ENCODE peak calls at places on chromosome 12, in five cellular contexts. X is lower lobe of right lung, D is HepG2, P is bronchial epithelial cell, L is neural progenitor cell. V is an unnamed sample.

GRCh38 chr12:753401-754237 is 1.2 kb downstream of the WNK1 start:
- DNase-seq in P (no peak), L (peak; percentile 57), D (no peak), X (peak; percentile 78), V (peak; percentile 49)

GRCh38 chr12:82954572-82954971 is 267.9 kb downstream of the TMTC2 start:
- DNase-seq in D (no peak), L (no peak), P (peak; percentile 7), X (no peak), V (no peak)

GRCh38 chr12:79438480-79439178 is 252.1 kb downstream of the PAWR start:
- DNase-seq in L (no peak), P (peak; percentile 37), D (no peak), X (no peak), V (no peak)

GRCh38 chr12:127509066-127509778 is 757.7 kb upstream of the TMEM132C start:
- DNase-seq in D (no peak), P (no peak), X (no peak), L (no peak), V (no peak)

GRCh38 chr12:120879711-120880300 is 24.4 kb downstream of the SPPL3 start:
- DNase-seq in D (no peak), L (no peak), X (no peak), P (peak; percentile 3), V (no peak)

GRCh38 chr12:30753761-30754382 is 879 bp downstream of the CAPRIN2 start:
- DNase-seq in L (peak; percentile 2), X (no peak), P (peak; percentile 13), D (no peak), V (no peak)

GRCh38 chr12:109710747-109711595 is 2.7 kb upstream of the FAM222A start:
- DNase-seq in D (peak; percentile 87), P (peak; percentile 66), X (no peak), L (no peak), V (peak; percentile 63)

GRCh38 chr12:5546616-5547015 is 114.7 kb downstream of the NTF3 start:
- DNase-seq in L (no peak), X (no peak), D (no peak), P (no peak), V (peak; percentile 52)

GRCh38 chr12:24069532-24070395 is 120.3 kb upstream of the SOX5 start:
- DNase-seq in X (no peak), L (peak; percentile 80), D (peak; percentile 98), P (peak; percentile 31), V (no peak)

GRCh38 chr12:74365178-74365964 is 172.3 kb upstream of the ATXN7L3B start:
- DNase-seq in P (peak; percentile 37), D (peak; percentile 21), X (peak; percentile 23), L (peak; percentile 27), V (peak; percentile 43)

GRCh38 chr12:26106347-26106746 is 18.5 kb downstream of the BHLHE41 start:
- DNase-seq in P (no peak), L (no peak), D (no peak), X (no peak), V (no peak)

GRCh38 chr12:125218952-125219351 is 153.7 kb downstream of the AACS start:
- DNase-seq in X (no peak), L (no peak), D (no peak), P (peak; percentile 9), V (no peak)

GRCh38 chr12:75933136-75933535 is 98.4 kb downstream of the PHLDA1 start:
- DNase-seq in D (no peak), X (no peak), L (no peak), P (peak; percentile 95), V (peak; percentile 5)

GRCh38 chr12:124096869-124097434 is 123.9 kb downstream of the ZNF664 start:
- DNase-seq in D (no peak), X (no peak), L (no peak), P (no peak), V (no peak)

GRCh38 chr12:50597200-50598195 is 92.7 kb downstream of the DIP2B start:
- DNase-seq in D (no peak), L (no peak), X (no peak), P (peak; percentile 93), V (peak; percentile 49)

GRCh38 chr12:95487024-95487423 is 13.1 kb downstream of the METAP2 start:
- DNase-seq in P (no peak), D (no peak), X (no peak), L (no peak), V (no peak)

GRCh38 chr12:49868952-49869815 is 26.3 kb upstream of the BCDIN3D start:
- DNase-seq in L (no peak), P (no peak), D (peak; percentile 35), X (peak; percentile 73), V (peak; percentile 47)

GRCh38 chr12:89469361-89469760 is 55.2 kb downstream of the GALNT4 start:
- DNase-seq in P (peak; percentile 70), L (no peak), X (no peak), D (no peak), V (no peak)

GRCh38 chr12:114011711-114012110 is 45.6 kb upstream of the RBM19 start:
- DNase-seq in P (no peak), D (no peak), L (no peak), X (no peak), V (peak; percentile 61)

GRCh38 chr12:64098709-64099354 is 123.3 kb downstream of the KICS2 start:
- DNase-seq in L (no peak), X (no peak), D (no peak), P (no peak), V (peak; percentile 76)

GRCh38 chr12:19945559-19946485 is 422.5 kb upstream of the PDE3A start:
- DNase-seq in D (no peak), P (peak; percentile 1), X (no peak), L (no peak), V (peak; percentile 23)

GRCh38 chr12:96578526-96579125 is 89.2 kb downstream of the CFAP54 start:
- DNase-seq in P (peak; percentile 60), X (no peak), D (peak; percentile 48), L (peak; percentile 77), V (no peak)

GRCh38 chr12:113057565-113058485 is 1.3 kb downstream of the DTX1 start:
- DNase-seq in L (peak; percentile 23), X (no peak), P (no peak), D (no peak), V (no peak)

GRCh38 chr12:20696181-20696580 is 1.0 kb downstream of the SLCO1C1 start:
- DNase-seq in X (no peak), D (no peak), P (no peak), L (no peak), V (no peak)

GRCh38 chr12:16756833-16757552 is 151.0 kb upstream of the LMO3 start:
- DNase-seq in D (no peak), X (no peak), L (peak; percentile 74), P (no peak), V (no peak)

GRCh38 chr12:46369474-46370379 is 2.8 kb downstream of the SLC38A2 start:
- DNase-seq in L (no peak), D (no peak), X (no peak), P (no peak), V (no peak)

GRCh38 chr12:46370380-46370734 is 2.2 kb downstream of the SLC38A2 start:
- DNase-seq in L (no peak), X (no peak), P (no peak), D (no peak), V (no peak)

GRCh38 chr12:46368138-46368537 is 4.4 kb downstream of the SLC38A2 start:
- DNase-seq in L (no peak), P (no peak), X (no peak), D (peak; percentile 73), V (no peak)

GRCh38 chr12:46368684-46369083 is 3.9 kb downstream of the SLC38A2 start:
- DNase-seq in X (no peak), P (no peak), D (no peak), L (no peak), V (no peak)

GRCh38 chr12:46369095-46369473 is 3.5 kb downstream of the SLC38A2 start:
- DNase-seq in P (no peak), X (no peak), D (no peak), L (peak; percentile 20), V (no peak)
- H3K36me3 ChIP-seq in P (peaks cover 38% of the 10 kb centered on the region), X (peaks cover 71% of the 10 kb centered on the region), D (peaks cover 71% of the 10 kb centered on the region), L (peaks cover 58% of the 10 kb centered on the region), V (peaks cover 82% of the 10 kb centered on the region)

GRCh38 chr12:12482150-12482761 is 80.4 kb downstream of the DUSP16 start:
- DNase-seq in X (no peak), P (no peak), L (no peak), D (no peak), V (no peak)
- H3K27me3 ChIP-seq in X (no peaks in the 10 kb centered on the region), P (no peaks in the 10 kb centered on the region), L (no peaks in the 10 kb centered on the region), D (no peaks in the 10 kb centered on the region), V (no peaks in the 10 kb centered on the region)

GRCh38 chr12:48003226-48004038 is 844 bp downstream of the COL2A1 start:
- DNase-seq in P (no peak), D (no peak), X (no peak), L (peak; percentile 72), V (no peak)
- H3K4me3 ChIP-seq in P (no peak overlapping the region), D (peak overlapping the region; percentile 64), X (peak overlapping the region; percentile 43), L (peak overlapping the region; percentile 66), V (no peak overlapping the region)

GRCh38 chr12:55797550-55797949 is 20.0 kb downstream of the SARNP start:
- DNase-seq in P (no peak), L (no peak), D (no peak), X (no peak), V (no peak)
- H3K36me3 ChIP-seq in P (peaks cover 7% of the 10 kb centered on the region), L (peaks cover 30% of the 10 kb centered on the region), D (peaks cover 88% of the 10 kb centered on the region), X (peaks cover 89% of the 10 kb centered on the region), V (peaks cover 86% of the 10 kb centered on the region)

GRCh38 chr12:54195736-54196347 is 7.1 kb upstream of the SMUG1 start:
- DNase-seq in X (peak; percentile 73), L (no peak), D (no peak), P (no peak), V (no peak)

GRCh38 chr12:54197037-54197909 is 8.5 kb upstream of the SMUG1 start:
- DNase-seq in X (no peak), P (no peak), L (peak; percentile 39), D (no peak), V (peak; percentile 56)

GRCh38 chr12:54193437-54193836 is 4.7 kb upstream of the SMUG1 start:
- DNase-seq in P (no peak), L (no peak), X (no peak), D (no peak), V (no peak)

GRCh38 chr12:54196396-54196795 is 7.6 kb upstream of the SMUG1 start:
- DNase-seq in P (no peak), L (no peak), X (no peak), D (no peak), V (no peak)

GRCh38 chr12:54195080-54195479 is 6.3 kb upstream of the SMUG1 start:
- DNase-seq in L (no peak), P (no peak), D (no peak), X (no peak), V (no peak)
- H3K27me3 ChIP-seq in L (peaks cover 100% of the 10 kb centered on the region), P (peaks cover 15% of the 10 kb centered on the region), D (no peaks in the 10 kb centered on the region), X (peaks cover 34% of the 10 kb centered on the region), V (no peaks in the 10 kb centered on the region)